ENCODE peak calls at places on chromosomes 5 and 9, in four cellular contexts. Z is GM12891, A is GM12878, Q is K562. B is an unnamed sample.

GRCh38 chr9:92726971-92727715 is 37.5 kb downstream of the BICD2 start:
- DNase-seq in Z (no peak), A (no peak), Q (no peak), B (no peak)

GRCh38 chr5:168681556-168682183 is 102.5 kb upstream of the PANK3 start:
- DNase-seq in Z (no peak), A (no peak), Q (no peak), B (no peak)

GRCh38 chr9:95045751-95046150 is 271.8 kb downstream of the FANCC start:
- DNase-seq in Z (no peak), A (no peak), Q (no peak), B (no peak)

GRCh38 chr9:137286980-137287383 is 9.5 kb downstream of the TOR4A start:
- DNase-seq in Z (no peak), A (no peak), Q (peak), B (peak)

GRCh38 chr5:4142842-4143241 is 547.2 kb downstream of the IRX1 start:
- DNase-seq in Z (no peak), A (no peak), Q (no peak), B (no peak)

GRCh38 chr5:34915139-34915855 is at the start of the genes BRIX1 and RAD1:
- DNase-seq in Z (peak), A (peak), Q (peak), B (peak)

GRCh38 chr9:137028281-137029057 is 432 bp upstream of the ABCA2 start:
- DNase-seq in Z (peak), A (no peak), Q (peak), B (peak)

GRCh38 chr9:134378901-134379338 is 52.7 kb downstream of the RXRA start:
- DNase-seq in Z (no peak), A (no peak), Q (no peak), B (no peak)

GRCh38 chr5:143054480-143054941 is 284.3 kb downstream of the ARHGAP26 start:
- DNase-seq in Z (no peak), A (peak), Q (no peak), B (no peak)

GRCh38 chr5:68369436-68370125 is 154.0 kb downstream of the PIK3R1 start:
- DNase-seq in Z (no peak), A (peak), Q (no peak), B (no peak)

GRCh38 chr5:96597441-96598020 is 64.6 kb upstream of the CAST start:
- DNase-seq in Z (no peak), A (no peak), Q (no peak), B (no peak)

GRCh38 chr9:5438301-5439162 is 807 bp upstream of the PLGRKT start:
- DNase-seq in Z (no peak), A (peak), Q (no peak), B (no peak)

GRCh38 chr5:20610650-20611049 is 622.6 kb upstream of the CDH18 start:
- DNase-seq in Z (no peak), A (no peak), Q (no peak), B (no peak)

GRCh38 chr5:172562443-172562842 is 78.6 kb upstream of the NEURL1B start:
- DNase-seq in Z (no peak), A (no peak), Q (no peak), B (no peak)

GRCh38 chr5:139639619-139640431 is 8.3 kb upstream of the CXXC5 start:
- DNase-seq in Z (no peak), A (no peak), Q (no peak), B (no peak)

GRCh38 chr5:102664946-102665345 is 90.2 kb upstream of the PAM start:
- DNase-seq in Z (no peak), A (no peak), Q (no peak), B (no peak)

GRCh38 chr5:76521240-76521758 is 101.9 kb downstream of the F2RL2 start:
- DNase-seq in Z (no peak), A (no peak), Q (no peak), B (no peak)

GRCh38 chr5:54186912-54187445 is 123.4 kb downstream of the ARL15 start:
- DNase-seq in Z (no peak), A (no peak), Q (no peak), B (no peak)

GRCh38 chr9:70924905-70925547 is 196.4 kb downstream of the TRPM3 start:
- DNase-seq in Z (peak), A (no peak), Q (peak), B (peak)

GRCh38 chr5:82494942-82495341 is 216.8 kb upstream of the RPS23 start:
- DNase-seq in Z (no peak), A (no peak), Q (no peak), B (no peak)

GRCh38 chr5:89572696-89573095 is 689.7 kb upstream of the MEF2C start:
- DNase-seq in Z (no peak), A (no peak), Q (no peak), B (no peak)

GRCh38 chr9:10045598-10045997 is 567.2 kb downstream of the PTPRD start:
- DNase-seq in Z (no peak), A (no peak), Q (no peak), B (no peak)

GRCh38 chr9:125190371-125190801 is 783 bp upstream of the PPP6C start:
- DNase-seq in Z (no peak), A (no peak), Q (no peak), B (no peak)

GRCh38 chr9:6716766-6717165 is 41.0 kb upstream of the KDM4C start:
- DNase-seq in Z (no peak), A (no peak), Q (no peak), B (no peak)

GRCh38 chr9:6714176-6714575 is 43.6 kb upstream of the KDM4C start:
- DNase-seq in Z (no peak), A (no peak), Q (no peak), B (peak)

GRCh38 chr9:6712041-6712440 is 45.7 kb upstream of the KDM4C start:
- DNase-seq in Z (no peak), A (no peak), Q (no peak), B (no peak)

GRCh38 chr9:6711403-6711802 is 46.4 kb upstream of the KDM4C start:
- DNase-seq in Z (no peak), A (no peak), Q (no peak), B (no peak)

DNA sequence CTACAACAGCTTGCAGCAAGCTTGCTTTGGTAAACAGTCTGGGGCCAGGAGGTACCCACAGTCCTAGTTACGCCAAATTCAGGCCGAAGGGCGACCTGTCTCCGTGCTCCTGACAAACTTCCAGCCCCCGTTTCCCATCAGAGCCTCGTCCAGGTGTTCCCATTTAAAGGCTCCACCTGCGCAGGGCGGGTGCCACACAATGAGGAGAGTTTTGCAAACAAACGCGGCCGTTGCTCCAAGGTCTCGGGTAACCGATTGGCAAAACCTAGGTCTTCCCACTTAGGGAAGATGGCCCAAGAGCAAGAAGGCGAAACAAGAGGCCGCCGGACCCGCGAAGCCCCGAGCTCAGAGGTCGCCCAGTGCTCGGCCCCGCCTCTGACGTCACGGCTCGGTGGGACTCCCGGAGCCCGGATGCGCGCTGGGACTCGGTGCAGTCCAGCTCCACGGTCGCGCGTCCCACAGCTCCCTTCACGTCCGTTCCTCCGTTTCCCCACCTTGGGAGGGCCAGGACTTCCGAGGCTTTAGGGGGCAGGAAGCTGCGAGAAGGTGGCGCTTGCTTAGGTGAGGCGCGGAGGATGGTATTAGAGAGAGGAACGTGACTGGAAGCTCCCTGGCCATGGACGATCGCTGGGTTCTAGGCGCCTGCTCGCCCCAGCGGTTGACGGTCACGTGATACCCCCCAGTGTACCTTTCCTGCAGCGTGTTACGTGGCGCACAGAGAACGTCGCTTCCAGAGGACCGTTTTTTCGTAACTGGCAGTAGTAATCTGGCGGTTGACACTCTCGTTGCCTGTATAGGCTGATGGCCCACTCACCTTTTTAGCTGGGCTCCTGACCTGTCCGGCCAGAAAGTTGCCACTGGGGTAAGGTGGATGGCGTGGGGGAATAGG is 41.8 kb upstream of the KDM4C start:
- DNase-seq in Z (no peak), A (peak), Q (no peak), B (peak)
- TF ChIP-seq SPI1 in Z (no peak), A (no peak), Q (no peak), B (no peak)

GRCh38 chr5:93589812-93590215 is 6.8 kb downstream of the NR2F1 start:
- DNase-seq in Z (no peak), A (no peak), Q (no peak), B (no peak)
- TF ChIP-seq SPI1 in Z (no peak), A (no peak), Q (no peak), B (no peak)

GRCh38 chr9:109907400-109907799 is 127.4 kb downstream of the PALM2AKAP2 start:
- DNase-seq in Z (no peak), A (no peak), Q (no peak), B (no peak)

GRCh38 chr9:109906766-109907382 is 126.9 kb downstream of the PALM2AKAP2 start:
- DNase-seq in Z (no peak), A (no peak), Q (no peak), B (no peak)

GRCh38 chr9:109910616-109911568 is 130.9 kb downstream of the PALM2AKAP2 start:
- DNase-seq in Z (no peak), A (no peak), Q (no peak), B (no peak)

GRCh38 chr9:109907810-109908458 is 127.9 kb downstream of the PALM2AKAP2 start:
- DNase-seq in Z (no peak), A (no peak), Q (no peak), B (no peak)

GRCh38 chr9:109908459-109909390 is 128.7 kb downstream of the PALM2AKAP2 start:
- DNase-seq in Z (no peak), A (no peak), Q (no peak), B (no peak)
- TF ChIP-seq SPI1 in Z (no peak), A (no peak), Q (no peak), B (no peak)

DNA sequence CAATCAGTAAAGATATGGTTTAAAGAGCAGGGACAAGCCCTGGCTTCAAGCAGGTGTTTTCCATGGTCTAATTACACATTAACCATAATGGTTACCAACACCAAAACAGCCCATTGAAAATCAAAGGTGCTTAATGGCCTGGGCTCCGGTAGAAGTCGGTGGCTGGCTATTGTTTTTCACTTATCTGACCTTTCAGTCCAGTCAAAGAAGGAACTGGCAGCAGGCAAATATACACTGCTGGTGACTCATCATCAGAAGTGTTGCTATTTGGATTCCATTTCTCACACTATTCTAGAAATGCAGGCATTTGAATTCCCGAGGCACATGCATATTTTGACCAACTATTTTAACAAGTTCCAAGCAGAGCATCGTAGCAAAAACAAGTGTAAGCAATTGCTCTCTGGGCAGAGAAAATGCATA is 26.3 kb upstream of the GABRP start:
- DNase-seq in Z (no peak), A (peak), Q (no peak), B (no peak)
- TF ChIP-seq SPI1 in Z (no peak), A (peak), Q (no peak), B (no peak)

GRCh38 chr5:156340886-156341285 is 13.9 kb downstream of the SGCD start:
- DNase-seq in Z (no peak), A (no peak), Q (no peak), B (no peak)

GRCh38 chr5:156339139-156339841 is 12.3 kb downstream of the SGCD start:
- DNase-seq in Z (no peak), A (no peak), Q (no peak), B (no peak)
- TF ChIP-seq SPI1 in Z (no peak), A (no peak), Q (no peak), B (no peak)

DNA sequence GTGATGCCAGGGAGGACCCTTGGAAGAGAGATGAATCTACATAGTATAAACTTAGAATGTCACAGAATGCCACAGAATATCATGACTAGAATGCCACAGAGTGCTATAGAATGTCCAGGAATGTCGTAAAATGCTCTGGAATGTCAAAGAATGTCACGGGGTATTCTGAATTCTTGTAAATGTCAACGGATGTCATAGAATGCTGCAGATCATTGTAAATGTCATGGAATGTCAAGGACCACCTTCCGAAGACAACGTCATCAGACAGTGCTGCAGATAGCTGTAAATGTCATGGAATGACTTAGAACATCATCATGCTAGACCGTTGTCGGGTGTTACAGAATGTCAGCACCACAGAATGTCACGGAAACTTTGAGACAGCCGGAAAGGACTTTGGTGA is 117.0 kb downstream of the LHX2 start:
- DNase-seq in Z (no peak), A (no peak), Q (no peak), B (no peak)
- TF ChIP-seq SPI1 in Z (no peak), A (no peak), Q (no peak), B (no peak)

DNA sequence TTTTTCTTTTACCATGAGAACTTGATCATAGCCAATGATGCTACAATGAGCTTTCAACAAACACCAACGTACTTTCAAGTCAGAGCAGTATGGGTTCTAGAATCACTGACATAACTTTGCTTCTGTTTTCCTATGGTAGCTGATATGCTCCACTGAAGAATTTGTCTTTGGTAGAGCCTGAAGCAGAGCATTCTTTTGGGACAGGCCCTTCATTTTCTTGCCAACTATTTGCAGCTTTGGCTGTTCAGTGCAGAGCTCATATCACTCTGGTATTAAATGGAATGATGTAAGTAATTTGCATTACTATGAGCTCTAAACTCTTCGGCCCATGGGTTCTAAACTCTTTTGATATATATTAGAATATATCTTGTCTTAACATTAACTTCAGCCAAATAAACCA is 51.8 kb upstream of the APC start:
- DNase-seq in Z (no peak), A (no peak), Q (no peak), B (no peak)
- TF ChIP-seq SPI1 in Z (no peak), A (no peak), Q (no peak), B (no peak)

DNA sequence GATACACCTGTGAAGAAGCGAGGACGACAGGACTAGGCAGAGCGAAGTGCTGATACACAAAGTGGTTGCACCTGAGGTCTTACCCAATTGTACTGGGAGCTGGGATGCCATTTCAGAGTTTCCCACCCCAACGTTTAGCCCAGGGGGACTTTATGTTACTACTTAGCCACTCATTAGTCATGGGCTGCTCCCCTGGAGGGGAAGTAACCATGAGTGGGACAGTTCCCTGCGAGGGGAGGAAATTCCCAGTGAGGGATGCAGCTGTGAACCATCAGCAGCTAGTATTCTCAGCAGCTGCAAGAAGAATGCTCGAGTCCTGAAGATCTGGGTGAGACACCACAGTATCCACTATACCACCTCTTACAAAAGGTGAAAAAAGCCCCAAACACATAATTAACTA is 93.7 kb upstream of the ACTBL2 start:
- DNase-seq in Z (no peak), A (no peak), Q (no peak), B (no peak)
- TF ChIP-seq SPI1 in Z (no peak), A (peak), Q (no peak), B (no peak)

DNA sequence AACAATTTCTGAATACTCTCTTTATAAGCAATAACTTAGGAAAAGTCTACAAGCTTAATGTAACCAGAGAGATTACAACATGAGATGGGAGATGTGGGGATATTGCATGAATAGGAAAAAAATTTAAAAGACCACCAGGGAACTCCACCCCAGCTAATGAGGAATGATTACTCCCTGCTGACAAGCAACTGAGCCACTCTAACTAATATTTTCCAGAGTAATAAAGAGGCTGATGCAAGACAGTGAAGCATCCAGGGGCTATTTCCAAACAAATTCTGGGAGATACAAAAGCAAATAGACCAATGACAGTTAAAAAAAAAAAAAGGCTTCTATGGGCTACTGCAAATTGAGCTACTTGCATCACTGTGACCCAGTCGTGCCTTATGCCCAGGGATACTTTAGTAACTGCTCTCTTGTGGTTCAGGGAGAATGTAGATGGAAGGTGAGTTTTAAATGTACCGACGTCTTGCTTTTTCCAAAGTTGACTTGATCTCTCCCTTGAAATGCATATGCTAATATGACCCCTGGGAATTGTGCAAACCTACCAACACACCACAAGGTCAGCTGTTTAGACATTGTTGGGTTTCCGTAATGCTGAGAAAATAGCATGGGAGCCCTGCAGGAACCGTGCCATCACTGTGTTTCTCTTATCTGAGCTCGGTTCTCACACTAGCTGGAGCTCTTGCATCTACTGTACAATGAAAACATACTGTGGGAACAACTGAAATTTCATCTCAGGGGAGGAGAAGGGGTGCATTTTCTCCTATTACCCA is 250.7 kb upstream of the MAP3K1 start:
- DNase-seq in Z (no peak), A (no peak), Q (no peak), B (no peak)
- TF ChIP-seq SPI1 in Z (no peak), A (no peak), Q (no peak), B (no peak)

DNA sequence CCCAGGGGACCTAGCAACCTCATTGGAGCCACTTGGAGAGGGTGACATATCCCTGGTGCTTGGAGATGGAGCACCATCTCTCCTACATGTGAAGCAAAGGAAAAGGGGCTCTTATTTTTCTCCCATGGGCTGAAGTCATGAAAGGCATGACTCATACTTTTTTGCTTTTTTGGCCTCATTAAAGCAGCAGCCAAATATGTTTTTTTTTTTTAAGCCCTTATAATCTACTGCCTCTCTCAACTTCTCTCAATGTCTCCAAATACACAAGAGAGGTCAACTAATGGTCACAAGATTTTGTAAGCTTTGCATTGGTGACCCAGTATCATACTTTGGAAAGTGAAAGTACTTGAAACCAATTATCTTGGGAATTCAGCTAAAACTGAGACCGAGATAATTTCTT is 1.6 kb upstream of the CFAP90 start:
- DNase-seq in Z (no peak), A (no peak), Q (no peak), B (no peak)
- TF ChIP-seq SPI1 in Z (no peak), A (no peak), Q (no peak), B (no peak)